ENCODE peak calls at places on chromosomes 4 and X, in seven cellular contexts. J is endodermal cell, A is astrocyte of the cerebellum, D is fibroblast of pulmonary artery, C is left ventricle myocardium inferior, Z is activated B cell treated with CpG ODN at 0.5 μM for 24 hours, B is WTC11. L is an unnamed sample.

GRCh38 chr4:151604238-151604637 is 156.6 kb downstream of the GATB start:
- DNase-seq in J (no peak), A (peak; percentile 27), D (peak; percentile 50), C (no peak), Z (no peak), B (no peak), L (no peak)

GRCh38 chr4:154076921-154077320 is 288.0 kb upstream of the SFRP2 start:
- DNase-seq in J (no peak), A (no peak), D (peak; percentile 10), C (no peak), Z (no peak), B (no peak), L (no peak)

GRCh38 chr4:106816501-106816900 is 219.6 kb downstream of the DKK2 start:
- DNase-seq in J (no peak), A (peak; percentile 11), D (peak; percentile 8), C (no peak), Z (no peak), B (no peak), L (no peak)

GRCh38 chr4:39442910-39443480 is 15.7 kb downstream of the RPL9 start:
- DNase-seq in J (no peak), A (no peak), D (no peak), C (no peak), Z (no peak), B (no peak), L (no peak)

GRCh38 chr4:94338681-94339351 is 3.8 kb downstream of the HPGDS start:
- DNase-seq in J (no peak), A (no peak), D (no peak), C (no peak), Z (no peak), B (no peak), L (no peak)

GRCh38 chr4:100361336-100361735 is 156.5 kb downstream of the EMCN start:
- DNase-seq in J (no peak), A (no peak), D (no peak), C (no peak), Z (no peak), B (no peak), L (no peak)

GRCh38 chrX:30181353-30181752 is 34.0 kb upstream of the MAGEB2 start:
- DNase-seq in J (no peak), A (no peak), D (no peak), C (no peak), Z (no peak), B (no peak), L (no peak)

GRCh38 chr4:52911684-52912294 is 49.7 kb downstream of the RASL11B start:
- DNase-seq in J (peak; percentile 96), A (no peak), D (peak; percentile 82), C (peak; percentile 59), Z (peak; percentile 26), B (peak; percentile 95), L (peak; percentile 52)

GRCh38 chr4:26223160-26223559 is 97.7 kb upstream of the RBPJ start:
- DNase-seq in J (no peak), A (no peak), D (no peak), C (no peak), Z (no peak), B (no peak), L (no peak)

GRCh38 chr4:52103314-52103713 is 52.2 kb downstream of the SPATA18 start:
- DNase-seq in J (peak; percentile 66), A (no peak), D (peak; percentile 38), C (no peak), Z (no peak), B (no peak), L (no peak)

GRCh38 chr4:113811329-113811728 is 49.8 kb upstream of the CAMK2D start:
- DNase-seq in J (no peak), A (no peak), D (peak; percentile 4), C (no peak), Z (no peak), B (no peak), L (no peak)

DNA sequence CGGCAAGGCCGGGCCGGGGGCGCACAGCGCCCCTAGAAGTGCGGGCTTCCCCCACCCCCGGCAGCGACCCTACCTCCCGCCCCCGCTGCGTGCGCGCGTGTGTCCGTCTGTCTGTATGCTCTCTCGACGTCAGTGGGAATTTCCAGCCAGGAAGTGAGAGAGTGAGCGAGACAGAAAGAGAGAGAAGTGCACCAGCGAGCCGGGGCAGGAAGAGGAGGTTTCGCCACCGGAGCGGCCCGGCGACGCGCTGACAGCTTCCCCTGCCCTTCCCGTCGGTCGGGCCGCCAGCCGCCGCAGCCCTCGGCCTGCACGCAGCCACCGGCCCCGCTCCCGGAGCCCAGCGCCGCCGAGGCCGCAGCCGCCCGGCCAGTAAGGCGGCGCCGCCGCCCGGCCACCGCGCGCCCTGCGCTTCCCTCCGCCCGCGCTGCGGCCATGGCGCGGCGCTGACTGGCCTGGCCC is at the start of gene NFKB1:
- DNase-seq in J (no peak), A (peak; percentile 49), D (peak; percentile 89), C (peak; percentile 59), Z (peak; percentile 76), B (peak; percentile 43), L (no peak)
- TF ChIP-seq CTCF in J (no peak), A (no peak), D (no peak), C (no peak), Z (no peak), B (no peak), L (no peak)

GRCh38 chr4:180456928-180457327 is 1786.3 kb upstream of the TENM3 start:
- DNase-seq in J (peak; percentile 54), A (no peak), D (no peak), C (no peak), Z (no peak), B (peak; percentile 16), L (no peak)
- TF ChIP-seq CTCF in J (peak; percentile 66), A (peak; percentile 10), D (no peak), C (no peak), Z (no peak), B (peak; percentile 10), L (peak; percentile 20)

GRCh38 chr4:146095867-146096266 is 79.7 kb upstream of the LSM6 start:
- DNase-seq in J (no peak), A (no peak), D (no peak), C (no peak), Z (no peak), B (no peak), L (no peak)
- TF ChIP-seq CTCF in J (no peak), A (no peak), D (no peak), C (no peak), Z (no peak), B (no peak), L (no peak)

GRCh38 chr4:95985051-95985450 is 145.2 kb downstream of the PDHA2 start:
- DNase-seq in J (no peak), A (no peak), D (no peak), C (no peak), Z (no peak), B (no peak), L (no peak)
- TF ChIP-seq CTCF in J (no peak), A (no peak), D (no peak), C (no peak), Z (no peak), B (no peak), L (no peak)

DNA sequence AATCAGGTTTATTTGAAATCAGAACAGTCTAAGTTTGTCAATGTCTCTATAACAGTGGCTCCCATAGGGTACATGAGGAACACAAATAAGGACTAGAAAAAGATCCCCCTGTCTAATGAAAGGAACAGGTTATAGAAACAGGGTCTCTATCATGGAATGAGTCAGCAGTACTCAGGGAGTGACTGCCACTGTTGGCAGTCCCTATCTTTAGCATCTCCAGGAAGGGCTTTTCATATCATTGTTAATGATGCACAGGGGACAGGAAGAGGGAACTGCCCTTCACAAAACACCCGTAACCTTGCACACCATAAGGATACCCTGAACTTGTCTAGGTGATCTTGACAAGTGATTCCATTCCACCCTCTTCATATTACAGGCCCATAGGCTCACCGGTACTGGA is 38.5 kb upstream of the SMIM10L2A start:
- DNase-seq in J (no peak), A (no peak), D (no peak), C (no peak), Z (no peak), B (no peak), L (no peak)
- TF ChIP-seq CTCF in J (no peak), A (no peak), D (no peak), C (no peak), Z (no peak), B (no peak), L (no peak)

GRCh38 chr4:73922766-73923630 is 53.8 kb downstream of the CXCL1 start:
- DNase-seq in J (no peak), A (peak; percentile 55), D (peak; percentile 85), C (no peak), Z (no peak), B (no peak), L (no peak)
- TF ChIP-seq CTCF in J (no peak), A (peak; percentile 26), D (peak; percentile 56), C (peak; percentile 51), Z (no peak), B (no peak), L (no peak)

GRCh38 chrX:86348669-86349068 is 200.4 kb downstream of the DACH2 start:
- DNase-seq in J (peak; percentile 53), A (no peak), D (no peak), C (no peak), Z (no peak), B (peak; percentile 47), L (no peak)
- TF ChIP-seq CTCF in J (peak; percentile 69), A (no peak), D (no peak), C (no peak), Z (no peak), B (peak; percentile 27), L (peak; percentile 24)

GRCh38 chr4:158261480-158261879 is 51.2 kb downstream of the TMEM144 start:
- DNase-seq in J (no peak), A (no peak), D (no peak), C (no peak), Z (no peak), B (no peak), L (no peak)

GRCh38 chr4:158255727-158256324 is 45.5 kb downstream of the TMEM144 start:
- DNase-seq in J (no peak), A (peak; percentile 50), D (peak; percentile 75), C (no peak), Z (no peak), B (no peak), L (no peak)

GRCh38 chr4:158254328-158254727 is 44.0 kb downstream of the TMEM144 start:
- DNase-seq in J (no peak), A (no peak), D (no peak), C (no peak), Z (no peak), B (no peak), L (no peak)

DNA sequence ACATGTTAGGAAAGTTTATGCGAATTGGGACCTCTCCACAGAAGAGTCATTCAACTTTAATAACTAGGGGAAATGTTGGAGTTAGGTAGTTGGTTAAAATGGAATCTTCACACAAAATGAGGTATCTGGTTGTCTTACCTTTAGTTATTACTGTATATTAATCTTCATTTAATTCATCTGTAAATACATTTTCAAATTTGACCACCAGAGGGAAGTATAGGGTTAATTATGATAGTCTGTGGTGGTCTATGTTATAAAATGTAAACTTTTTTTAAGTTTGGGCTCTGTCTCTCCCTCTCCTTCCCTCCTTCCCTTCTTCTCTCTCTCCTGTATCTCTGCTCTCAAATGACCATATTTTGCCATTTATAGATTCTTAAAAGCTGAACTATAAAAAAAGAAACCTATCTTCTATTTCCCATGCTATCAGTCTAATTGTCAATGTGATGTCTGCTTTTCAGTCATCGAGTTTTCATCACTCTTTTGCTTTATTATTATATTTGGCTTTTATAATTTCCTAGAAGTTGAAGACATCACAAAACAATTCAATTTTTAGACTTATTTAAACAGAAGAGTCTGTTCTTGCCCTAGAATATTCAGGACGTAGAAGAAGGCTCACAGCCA is 49.8 kb downstream of the TMEM144 start:
- DNase-seq in J (no peak), A (peak; percentile 29), D (peak; percentile 67), C (no peak), Z (no peak), B (no peak), L (no peak)
- TF ChIP-seq CTCF in J (peak; percentile 76), A (no peak), D (peak; percentile 32), C (peak; percentile 38), Z (no peak), B (no peak), L (peak; percentile 60)

L was measured in progenitor cell of endocrine pancreas.